ENCODE peak calls at places on chromosomes 16 and 17, in eight cellular contexts. W, F, S, E, C, Y, I and B are unnamed samples. For H3K9me3 and H3K4me1, the result is how much of the 10 kb centered on the place peaks cover.

GRCh38 chr16:87618216-87618615 is 15.9 kb downstream of the JPH3 start:
- DNase-seq in W (no peak), F (no peak), S (no peak), E (no peak), C (no peak), Y (no peak), I (no peak), B (no peak)

GRCh38 chr17:58228679-58229078 is 9.6 kb upstream of the MKS1 start:
- DNase-seq in W (no peak), F (no peak), S (no peak), E (no peak), C (no peak), Y (no peak), I (no peak), B (no peak)

GRCh38 chr16:4846503-4846900 is 586 bp downstream of the GLYR1 start:
- DNase-seq in W (peak), F (peak), S (peak), E (no peak), C (no peak), Y (no peak), I (no peak), B (peak)

GRCh38 chr17:29929006-29929543 is 953 bp downstream of the SSH2 start:
- DNase-seq in W (peak), F (peak), S (peak), E (no peak), C (no peak), Y (no peak), I (peak), B (no peak)

GRCh38 chr16:61957075-61957474 is 79.2 kb downstream of the CDH8 start:
- DNase-seq in W (no peak), F (no peak), S (no peak), E (no peak), C (no peak), Y (no peak), I (no peak), B (no peak)

GRCh38 chr17:75010683-75011406 is 1.6 kb upstream of the MRPL58 start:
- DNase-seq in W (peak), F (no peak), S (peak), E (no peak), C (no peak), Y (no peak), I (peak), B (peak)

GRCh38 chr17:38693700-38694329 is 11.3 kb upstream of the MLLT6 start:
- DNase-seq in W (peak), F (peak), S (peak), E (no peak), C (no peak), Y (no peak), I (peak), B (peak)

GRCh38 chr16:67563708-67564468 is 1.6 kb downstream of the CTCF start:
- DNase-seq in W (peak), F (peak), S (peak), E (no peak), C (no peak), Y (no peak), I (peak), B (peak)

GRCh38 chr16:89842471-89843408 is 14.5 kb downstream of the SPIRE2 start:
- DNase-seq in W (no peak), F (no peak), S (no peak), E (no peak), C (no peak), Y (no peak), I (no peak), B (peak)

GRCh38 chr16:81610144-81610842 is 165.7 kb downstream of the CMIP start:
- DNase-seq in W (peak), F (peak), S (peak), E (no peak), C (no peak), Y (no peak), I (peak), B (peak)

GRCh38 chr17:58529275-58529674 is 14.8 kb upstream of the MTMR4 start:
- DNase-seq in W (no peak), F (no peak), S (no peak), E (no peak), C (no peak), Y (no peak), I (no peak), B (no peak)

GRCh38 chr16:53457670-53458069 is 23.4 kb downstream of the RBL2 start:
- DNase-seq in W (no peak), F (no peak), S (no peak), E (peak), C (peak), Y (no peak), I (no peak), B (no peak)

GRCh38 chr16:89357055-89357454 is 133.3 kb downstream of the ANKRD11 start:
- DNase-seq in W (peak), F (no peak), S (no peak), E (no peak), C (no peak), Y (no peak), I (no peak), B (no peak)

GRCh38 chr17:1067282-1067956 is 70.5 kb downstream of the TIMM22 start:
- DNase-seq in W (no peak), F (peak), S (no peak), E (no peak), C (no peak), Y (no peak), I (no peak), B (peak)

GRCh38 chr16:2501938-2502900 is 11.5 kb upstream of the ATP6V0C start:
- DNase-seq in W (no peak), F (no peak), S (no peak), E (no peak), C (no peak), Y (no peak), I (no peak), B (no peak)

GRCh38 chr16:88387177-88387576 is 4.4 kb downstream of the ZNF469 start:
- DNase-seq in W (no peak), F (peak), S (no peak), E (no peak), C (no peak), Y (no peak), I (no peak), B (no peak)

GRCh38 chr17:80080081-80080480 is 21.3 kb upstream of the GAA start:
- DNase-seq in W (no peak), F (no peak), S (no peak), E (no peak), C (no peak), Y (no peak), I (no peak), B (no peak)

GRCh38 chr16:5005916-5006315 is 27.8 kb downstream of the NAGPA start:
- DNase-seq in W (no peak), F (no peak), S (no peak), E (no peak), C (no peak), Y (no peak), I (no peak), B (no peak)

GRCh38 chr17:6304894-6305612 is 129.9 kb downstream of the AIPL1 start:
- DNase-seq in W (no peak), F (no peak), S (no peak), E (no peak), C (no peak), Y (no peak), I (no peak), B (no peak)

GRCh38 chr17:5219536-5219935 is 15.1 kb downstream of the SCIMP start:
- DNase-seq in W (no peak), F (no peak), S (no peak), E (no peak), C (no peak), Y (no peak), I (no peak), B (no peak)

GRCh38 chr17:82424001-82424862 is 5.8 kb upstream of the OGFOD3 start:
- DNase-seq in W (peak), F (peak), S (peak), E (peak), C (peak), Y (no peak), I (peak), B (no peak)

GRCh38 chr17:15900871-15901270 is 44.1 kb upstream of the ADORA2B start:
- DNase-seq in W (no peak), F (no peak), S (peak), E (no peak), C (no peak), Y (no peak), I (no peak), B (no peak)

GRCh38 chr17:28712037-28712704 is 483 bp upstream of the PROCA1 start:
- DNase-seq in W (no peak), F (no peak), S (no peak), E (no peak), C (peak), Y (no peak), I (peak), B (peak)

GRCh38 chr17:74704536-74704935 is 8.2 kb downstream of the CD300LF start:
- DNase-seq in W (no peak), F (no peak), S (no peak), E (no peak), C (no peak), Y (no peak), I (no peak), B (no peak)

GRCh38 chr16:23801387-23801786 is 34.4 kb upstream of the PRKCB start:
- DNase-seq in W (peak), F (peak), S (peak), E (peak), C (peak), Y (peak), I (peak), B (peak)

GRCh38 chr17:57911834-57912673 is 43.2 kb downstream of the CUEDC1 start:
- DNase-seq in W (peak), F (peak), S (peak), E (no peak), C (no peak), Y (no peak), I (peak), B (peak)

GRCh38 chr17:35142467-35142796 is 329 bp upstream of the NLE1 start:
- DNase-seq in W (no peak), F (no peak), S (no peak), E (no peak), C (no peak), Y (no peak), I (no peak), B (no peak)

GRCh38 chr16:24906199-24906808 is 60.5 kb downstream of the SLC5A11 start:
- DNase-seq in W (no peak), F (peak), S (peak), E (no peak), C (no peak), Y (no peak), I (no peak), B (no peak)

GRCh38 chr17:62188713-62189112 is 123.6 kb upstream of the MED13 start:
- DNase-seq in W (no peak), F (no peak), S (peak), E (no peak), C (no peak), Y (no peak), I (no peak), B (no peak)

GRCh38 chr16:88764913-88765349 is 20.1 kb downstream of the PIEZO1 start:
- DNase-seq in W (no peak), F (no peak), S (no peak), E (no peak), C (no peak), Y (no peak), I (no peak), B (no peak)

GRCh38 chr17:28397687-28398279 is 8.2 kb downstream of the SLC46A1 start:
- DNase-seq in W (no peak), F (no peak), S (no peak), E (no peak), C (no peak), Y (no peak), I (no peak), B (no peak)

GRCh38 chr16:5504028-5504758 is 406.6 kb upstream of the EEF2KMT start:
- DNase-seq in W (no peak), F (no peak), S (no peak), E (no peak), C (no peak), Y (no peak), I (no peak), B (peak)

GRCh38 chr16:8814095-8814806 is 16.6 kb downstream of the PMM2 start:
- DNase-seq in W (no peak), F (no peak), S (no peak), E (no peak), C (no peak), Y (no peak), I (no peak), B (no peak)

GRCh38 chr17:61904094-61904710 is 23.6 kb downstream of the INTS2 start:
- DNase-seq in W (no peak), F (no peak), S (no peak), E (no peak), C (no peak), Y (no peak), I (no peak), B (no peak)

GRCh38 chr17:80026359-80027042 is 9.2 kb downstream of the TBC1D16 start:
- DNase-seq in W (peak), F (no peak), S (peak), E (no peak), C (no peak), Y (no peak), I (no peak), B (no peak)

GRCh38 chr17:57425903-57426574 is 169.7 kb downstream of the MSI2 start:
- DNase-seq in W (no peak), F (no peak), S (no peak), E (no peak), C (no peak), Y (no peak), I (no peak), B (no peak)

GRCh38 chr16:68640972-68641371 is 4.1 kb upstream of the CDH3 start:
- DNase-seq in W (no peak), F (no peak), S (no peak), E (no peak), C (no peak), Y (no peak), I (no peak), B (no peak)

GRCh38 chr16:47571049-47571448 is 109.9 kb downstream of the PHKB start:
- DNase-seq in W (no peak), F (no peak), S (no peak), E (no peak), C (no peak), Y (no peak), I (no peak), B (no peak)

GRCh38 chr17:74297941-74298340 is 23.9 kb downstream of the DNAI2 start:
- DNase-seq in W (no peak), F (no peak), S (no peak), E (no peak), C (no peak), Y (no peak), I (no peak), B (no peak)

GRCh38 chr16:85286066-85286712 is 173.9 kb upstream of the CIBAR2 start:
- DNase-seq in W (peak), F (peak), S (peak), E (no peak), C (no peak), Y (no peak), I (peak), B (peak)

DNA sequence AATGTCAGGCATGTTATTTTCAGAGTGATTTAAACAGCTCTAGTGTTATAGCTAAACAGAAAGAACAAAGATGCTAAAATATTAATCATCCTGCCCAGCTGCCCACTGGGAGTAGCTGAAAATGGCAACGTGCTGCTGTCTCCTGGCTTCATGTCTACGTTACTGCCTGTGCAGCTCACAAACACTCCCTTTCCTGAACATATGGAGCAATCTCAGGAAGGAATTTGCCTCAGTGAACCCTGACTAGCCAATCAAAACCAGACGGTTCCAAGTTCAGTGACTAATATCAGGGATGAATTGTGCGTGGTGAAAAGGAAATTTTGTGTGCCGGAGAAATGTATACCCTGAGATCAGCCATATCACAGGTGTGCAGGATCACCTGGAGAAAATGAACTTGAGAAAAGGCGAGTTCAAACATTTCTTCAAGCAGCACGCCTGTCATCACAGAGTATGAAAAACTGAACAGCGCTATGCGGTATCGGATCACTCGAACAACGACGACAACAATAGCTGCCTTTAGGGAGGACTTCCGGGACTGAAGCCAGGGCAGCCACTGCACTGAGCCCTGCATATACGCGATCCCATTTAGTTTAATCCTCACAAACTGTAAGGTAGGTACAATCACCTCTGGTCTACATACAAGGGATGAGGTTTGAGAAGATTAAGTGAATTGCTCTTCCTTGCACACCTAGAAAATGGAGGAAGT is 110.3 kb downstream of the STX8 start:
- DNase-seq in W (no peak), F (peak), S (no peak), E (no peak), C (no peak), Y (no peak), I (no peak), B (no peak)
- H3K27ac ChIP-seq in W (no peak), F (no peak), S (no peak), E (no peak), C (no peak), Y (no peak), I (no peak), B (no peak)

GRCh38 chr17:71200597-71200996 is 920.2 kb upstream of the SOX9 start:
- DNase-seq in W (no peak), F (no peak), S (no peak), E (no peak), C (no peak), Y (no peak), I (no peak), B (no peak)

GRCh38 chr17:71203953-71204352 is 916.9 kb upstream of the SOX9 start:
- DNase-seq in W (no peak), F (peak), S (no peak), E (no peak), C (no peak), Y (no peak), I (no peak), B (no peak)

GRCh38 chr17:71208111-71208704 is 912.6 kb upstream of the SOX9 start:
- DNase-seq in W (no peak), F (peak), S (no peak), E (no peak), C (no peak), Y (no peak), I (no peak), B (no peak)

GRCh38 chr17:71201639-71202038 is 919.2 kb upstream of the SOX9 start:
- DNase-seq in W (no peak), F (no peak), S (no peak), E (no peak), C (no peak), Y (no peak), I (no peak), B (no peak)

DNA sequence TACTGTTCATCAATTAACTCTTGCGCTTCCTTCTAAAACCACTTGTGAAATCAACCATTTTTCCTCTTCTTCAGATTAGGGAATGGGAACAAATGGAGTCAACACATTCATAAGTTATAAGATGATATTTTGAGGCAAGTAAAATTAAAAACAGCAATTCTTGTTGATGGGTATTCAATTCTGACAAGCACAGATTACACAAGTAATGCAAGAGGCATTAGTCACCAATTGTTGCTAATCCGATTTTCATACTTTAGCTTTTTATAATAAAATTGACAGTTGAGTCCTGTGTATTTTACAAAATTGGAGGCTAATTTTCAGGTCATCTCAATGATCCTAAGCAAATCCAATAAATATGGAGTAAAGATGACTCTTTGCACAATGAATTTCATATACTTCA is 918.4 kb upstream of the SOX9 start:
- DNase-seq in W (no peak), F (no peak), S (no peak), E (no peak), C (no peak), Y (no peak), I (no peak), B (no peak)
- H3K9me3 ChIP-seq in W (under half), F (under half), S (under half), E (under half), C (under half), Y (under half), I (under half), B (under half)

GRCh38 chr17:36723459-36723858 is 122.1 kb downstream of the MRM1 start:
- DNase-seq in W (no peak), F (no peak), S (no peak), E (no peak), C (no peak), Y (no peak), I (no peak), B (no peak)

GRCh38 chr17:36727577-36727976 is 126.2 kb downstream of the MRM1 start:
- DNase-seq in W (no peak), F (no peak), S (no peak), E (no peak), C (no peak), Y (no peak), I (no peak), B (no peak)

GRCh38 chr17:36722903-36723263 is 121.5 kb downstream of the MRM1 start:
- DNase-seq in W (no peak), F (no peak), S (no peak), E (no peak), C (no peak), Y (no peak), I (no peak), B (no peak)

GRCh38 chr17:36728030-36728991 is 126.9 kb downstream of the MRM1 start:
- DNase-seq in W (no peak), F (no peak), S (no peak), E (no peak), C (no peak), Y (no peak), I (no peak), B (no peak)

DNA sequence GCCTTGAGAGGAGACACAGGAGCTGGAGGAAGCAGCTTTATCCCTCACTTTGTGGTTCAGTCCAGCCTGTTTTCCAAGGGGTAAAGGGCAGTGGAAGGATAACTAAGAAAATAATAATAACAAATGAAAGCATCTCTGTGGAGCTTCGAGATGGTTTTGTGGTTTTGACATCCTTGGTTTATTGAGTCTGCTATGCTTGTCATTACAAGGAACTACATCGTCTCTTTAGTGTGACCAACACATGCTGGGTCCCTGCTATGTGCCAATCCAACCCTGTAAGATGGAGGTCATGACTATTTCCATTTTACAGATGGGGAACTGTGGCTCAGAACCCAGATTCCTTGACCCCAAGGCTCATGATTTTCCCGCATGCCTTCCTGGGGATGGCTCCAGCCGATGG is 124.8 kb downstream of the MRM1 start:
- DNase-seq in W (no peak), F (no peak), S (no peak), E (no peak), C (no peak), Y (no peak), I (no peak), B (no peak)
- H3K4me1 ChIP-seq in W (under half), F (under half), S (under half), E (half or more), C (under half), Y (under half), I (under half), B (under half)

GRCh38 chr17:50145532-50146229 is 4.8 kb downstream of the PPP1R9B start:
- DNase-seq in W (no peak), F (no peak), S (no peak), E (no peak), C (no peak), Y (no peak), I (no peak), B (no peak)
- H3K27ac ChIP-seq in W (peak), F (peak), S (no peak), E (no peak), C (peak), Y (no peak), I (peak), B (peak)

DNA sequence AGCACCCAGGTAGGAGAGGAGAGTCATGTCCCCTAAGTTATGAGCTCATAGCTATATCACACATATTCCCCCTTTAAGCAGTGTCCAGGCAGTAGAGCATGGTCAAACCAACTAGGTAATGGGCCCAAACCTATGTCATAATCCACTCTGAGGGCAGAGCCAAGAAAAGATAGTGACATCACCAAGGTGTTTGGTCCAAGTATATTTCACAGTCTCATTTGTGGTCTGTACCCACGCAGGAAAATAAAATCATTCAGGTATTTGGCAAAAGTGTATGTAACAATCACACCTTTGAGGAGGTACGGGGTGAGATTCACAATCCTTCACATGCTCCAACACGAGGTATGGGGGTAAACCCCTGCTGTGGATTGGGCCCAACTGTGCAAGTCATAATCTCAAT is 2112.8 kb downstream of the TP53TG3F start:
- DNase-seq in W (no peak), F (no peak), S (no peak), E (no peak), C (no peak), Y (no peak), I (no peak), B (no peak)
- H3K9me3 ChIP-seq in W (under half), F (under half), S (under half), E (under half), C (under half), Y (half or more), I (under half), B (under half)